ENCODE peak calls at places on chromosomes 13 and 19, in four cellular contexts. V is astrocyte, S is body of pancreas, Q is colonic mucosa. L is an unnamed sample. For H3K36me3, the result is how much of the 10 kb centered on the place peaks cover.

GRCh38 chr19:51799311-51799997 is 4.5 kb downstream of the FPR3 start:
- DNase-seq in Q (peak), S (peak), V (peak), L (peak)

GRCh38 chr19:37564624-37565369 is 29.8 kb downstream of the ZNF571 start:
- DNase-seq in V (no peak), Q (no peak), S (no peak), L (no peak)

GRCh38 chr13:97333983-97334382 is 100.0 kb upstream of the RAP2A start:
- DNase-seq in Q (no peak), S (no peak), V (no peak), L (no peak)

GRCh38 chr13:60583911-60584753 is 187.1 kb downstream of the TDRD3 start:
- DNase-seq in V (peak), Q (no peak), S (no peak), L (no peak)

GRCh38 chr19:40612831-40613668 is 11.9 kb downstream of the LTBP4 start:
- DNase-seq in Q (peak), V (no peak), S (no peak), L (peak)

GRCh38 chr13:20873348-20873747 is 29.2 kb downstream of the XPO4 start:
- DNase-seq in S (no peak), Q (no peak), V (peak), L (no peak)

GRCh38 chr13:101523732-101524131 is 71.3 kb downstream of the ITGBL1 start:
- DNase-seq in S (no peak), Q (no peak), V (peak), L (no peak)

GRCh38 chr13:108227651-108228272 is 9.6 kb downstream of the ABHD13 start:
- DNase-seq in V (no peak), S (no peak), Q (peak), L (no peak)

GRCh38 chr19:45468159-45468651 is 409 bp downstream of the FOSB start:
- DNase-seq in V (no peak), Q (peak), S (peak), L (peak)

GRCh38 chr19:56873493-56873892 is 33.0 kb upstream of the PEG3 start:
- DNase-seq in S (no peak), V (no peak), Q (no peak), L (no peak)

GRCh38 chr19:14492756-14493337 is 3.1 kb downstream of the GIPC1 start:
- DNase-seq in Q (peak), V (no peak), S (no peak), L (no peak)

GRCh38 chr13:114105351-114106225 is 26.8 kb downstream of the RASA3 start:
- DNase-seq in Q (no peak), V (no peak), S (peak), L (no peak)

GRCh38 chr19:16013851-16014840 is 62.1 kb upstream of the TPM4 start:
- DNase-seq in S (no peak), Q (no peak), V (no peak), L (no peak)

GRCh38 chr19:23346696-23347095 is 48.6 kb downstream of the ZNF91 start:
- DNase-seq in S (no peak), V (no peak), Q (no peak), L (no peak)

GRCh38 chr19:44592451-44592890 is 20.9 kb upstream of the IGSF23 start:
- DNase-seq in Q (no peak), V (peak), S (peak), L (no peak)

GRCh38 chr13:106145997-106146864 is 389.2 kb downstream of the EFNB2 start:
- DNase-seq in S (no peak), Q (peak), V (no peak), L (peak)

GRCh38 chr19:35295792-35296462 is 4.0 kb downstream of the MAG start:
- DNase-seq in S (no peak), Q (no peak), V (no peak), L (no peak)

GRCh38 chr19:13100031-13100588 is 2.5 kb downstream of the LYL1 start:
- DNase-seq in S (no peak), Q (no peak), V (no peak), L (no peak)

GRCh38 chr19:31100945-31101344 is 248.3 kb downstream of the TSHZ3 start:
- DNase-seq in Q (no peak), V (no peak), S (no peak), L (no peak)

GRCh38 chr13:80798576-80799133 is 457.7 kb upstream of the SPRY2 start:
- DNase-seq in S (no peak), V (no peak), Q (no peak), L (no peak)

GRCh38 chr13:50417597-50417996 is 402.4 kb downstream of the KCNRG start:
- DNase-seq in S (no peak), V (no peak), Q (no peak), L (no peak)

GRCh38 chr13:88196106-88196505 is 524.9 kb downstream of the SLITRK5 start:
- DNase-seq in S (no peak), Q (no peak), V (no peak), L (no peak)

GRCh38 chr19:46988614-46989230 is 30.9 kb upstream of the NPAS1 start:
- DNase-seq in Q (no peak), S (no peak), V (no peak), L (no peak)

GRCh38 chr19:48123907-48124675 is 13.5 kb upstream of the PLA2G4C start:
- DNase-seq in S (no peak), Q (no peak), V (peak), L (no peak)

GRCh38 chr19:8505680-8506401 is 3.4 kb upstream of the PRAM1 start:
- DNase-seq in S (peak), Q (peak), V (peak), L (peak)

GRCh38 chr19:14507704-14508246 is 10.4 kb downstream of the DNAJB1 start:
- DNase-seq in Q (no peak), V (peak), S (no peak), L (peak)

GRCh38 chr19:18385675-18386542 is at the start of gene GDF15:
- DNase-seq in S (peak), V (peak), Q (peak), L (peak)

GRCh38 chr13:46386996-46387851 is at the start of gene RUBCNL:
- DNase-seq in V (no peak), S (no peak), Q (peak), L (no peak)

GRCh38 chr13:104976964-104977363 is 1558.5 kb downstream of the EFNB2 start:
- DNase-seq in Q (no peak), S (no peak), V (no peak), L (no peak)
- TF ChIP-seq CTCF in Q (no peak), S (no peak), V (no peak), L (no peak)

GRCh38 chr19:49863935-49864320 is 3.4 kb downstream of the PNKP start:
- DNase-seq in S (no peak), V (no peak), Q (peak), L (no peak)

GRCh38 chr19:49861541-49862410 is 5.6 kb downstream of the PNKP start:
- DNase-seq in S (no peak), Q (no peak), V (no peak), L (no peak)

GRCh38 chr19:49861127-49861526 is 6.2 kb downstream of the PNKP start:
- DNase-seq in S (no peak), V (no peak), Q (no peak), L (no peak)

GRCh38 chr19:49863254-49863934 is 4.0 kb downstream of the PNKP start:
- DNase-seq in S (peak), Q (no peak), V (no peak), L (no peak)

GRCh38 chr19:49862411-49863253 is 4.7 kb downstream of the PNKP start:
- DNase-seq in V (no peak), S (peak), Q (peak), L (no peak)
- H3K36me3 ChIP-seq in V (under half), S (under half), Q (under half), L (under half)

GRCh38 chr13:73482556-73482955 is 423.8 kb downstream of the KLF5 start:
- DNase-seq in Q (no peak), S (no peak), V (no peak), L (no peak)

GRCh38 chr13:73481877-73482445 is 423.2 kb downstream of the KLF5 start:
- DNase-seq in S (no peak), Q (no peak), V (no peak), L (no peak)

GRCh38 chr13:73477441-73477840 is 418.6 kb downstream of the KLF5 start:
- DNase-seq in V (no peak), Q (no peak), S (no peak), L (no peak)

GRCh38 chr13:73481265-73481664 is 422.5 kb downstream of the KLF5 start:
- DNase-seq in V (no peak), Q (no peak), S (no peak), L (no peak)

GRCh38 chr13:73480784-73481183 is 422.0 kb downstream of the KLF5 start:
- DNase-seq in Q (no peak), V (no peak), S (no peak), L (no peak)
- H3K27ac ChIP-seq in Q (no peak), V (no peak), S (no peak), L (no peak)

DNA sequence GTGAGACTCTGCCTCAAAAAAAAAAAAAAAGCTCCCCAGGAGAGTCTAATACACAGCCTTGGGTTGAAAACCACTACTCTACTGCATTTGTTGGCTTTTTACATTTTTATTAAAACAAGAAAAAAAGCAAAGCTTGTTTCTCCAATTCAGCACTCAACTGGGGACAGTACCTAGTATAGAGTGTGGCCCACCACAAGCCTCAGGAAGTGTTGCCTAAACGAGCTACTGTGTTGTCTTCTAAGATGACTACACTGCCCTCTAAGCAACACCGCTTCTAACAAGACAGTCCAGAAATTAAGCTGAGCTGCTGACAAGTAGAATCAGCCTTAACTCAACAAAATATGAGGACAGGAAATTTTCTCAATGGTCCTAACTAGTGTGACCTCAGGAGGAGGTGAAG is 522.2 kb downstream of the FGF9 start:
- DNase-seq in Q (no peak), V (no peak), S (no peak), L (no peak)
- TF ChIP-seq CTCF in Q (no peak), V (no peak), S (no peak), L (no peak)

GRCh38 chr19:4795400-4795799 is 3.9 kb downstream of the FEM1A start:
- DNase-seq in S (no peak), V (peak), Q (no peak), L (no peak)
- H3K36me3 ChIP-seq in S (under half), V (under half), Q (under half), L (under half)

GRCh38 chr13:79405501-79405830 is 589 bp downstream of the RBM26 start:
- DNase-seq in S (no peak), V (no peak), Q (peak), L (no peak)

GRCh38 chr13:79405831-79406596 is at the start of gene RBM26:
- DNase-seq in Q (peak), V (peak), S (peak), L (peak)

GRCh38 chr13:79409828-79410227 is 3.8 kb upstream of the RBM26 start:
- DNase-seq in V (no peak), S (no peak), Q (no peak), L (no peak)

GRCh38 chr13:79406597-79406908 is 498 bp upstream of the RBM26 start:
- DNase-seq in V (no peak), S (no peak), Q (no peak), L (no peak)

DNA sequence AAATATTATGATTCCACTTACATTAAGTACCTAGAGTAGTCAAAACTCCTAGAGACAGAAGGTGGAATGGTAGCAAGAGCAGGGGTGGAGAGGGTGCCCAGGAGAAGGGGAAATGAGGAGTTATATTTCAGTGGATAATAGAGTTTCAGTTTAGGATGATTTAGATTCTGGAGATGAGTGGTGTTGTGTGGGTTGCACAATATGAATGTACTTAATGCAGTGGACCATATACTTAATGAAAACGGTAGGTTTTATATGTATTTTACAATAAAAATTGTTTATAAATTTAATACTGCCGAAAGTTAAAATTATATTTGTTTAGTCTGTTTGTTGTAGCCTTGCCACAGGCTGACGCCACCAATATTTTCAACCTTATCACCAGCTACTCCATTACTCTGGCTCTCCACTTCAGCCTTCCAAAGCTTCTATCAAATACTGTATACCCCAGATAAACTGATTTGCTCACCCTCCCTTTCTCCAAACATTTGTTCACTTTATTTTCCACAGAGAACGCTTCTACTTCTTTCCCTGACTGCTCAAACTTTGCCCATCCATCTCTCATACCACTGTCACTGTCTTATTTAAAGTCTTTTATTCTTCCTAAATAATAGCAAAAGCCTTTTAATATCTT is 1.4 kb upstream of the RBM26 start:
- DNase-seq in V (no peak), Q (no peak), S (no peak), L (no peak)
- H3K27ac ChIP-seq in V (no peak), Q (no peak), S (no peak), L (no peak)

DNA sequence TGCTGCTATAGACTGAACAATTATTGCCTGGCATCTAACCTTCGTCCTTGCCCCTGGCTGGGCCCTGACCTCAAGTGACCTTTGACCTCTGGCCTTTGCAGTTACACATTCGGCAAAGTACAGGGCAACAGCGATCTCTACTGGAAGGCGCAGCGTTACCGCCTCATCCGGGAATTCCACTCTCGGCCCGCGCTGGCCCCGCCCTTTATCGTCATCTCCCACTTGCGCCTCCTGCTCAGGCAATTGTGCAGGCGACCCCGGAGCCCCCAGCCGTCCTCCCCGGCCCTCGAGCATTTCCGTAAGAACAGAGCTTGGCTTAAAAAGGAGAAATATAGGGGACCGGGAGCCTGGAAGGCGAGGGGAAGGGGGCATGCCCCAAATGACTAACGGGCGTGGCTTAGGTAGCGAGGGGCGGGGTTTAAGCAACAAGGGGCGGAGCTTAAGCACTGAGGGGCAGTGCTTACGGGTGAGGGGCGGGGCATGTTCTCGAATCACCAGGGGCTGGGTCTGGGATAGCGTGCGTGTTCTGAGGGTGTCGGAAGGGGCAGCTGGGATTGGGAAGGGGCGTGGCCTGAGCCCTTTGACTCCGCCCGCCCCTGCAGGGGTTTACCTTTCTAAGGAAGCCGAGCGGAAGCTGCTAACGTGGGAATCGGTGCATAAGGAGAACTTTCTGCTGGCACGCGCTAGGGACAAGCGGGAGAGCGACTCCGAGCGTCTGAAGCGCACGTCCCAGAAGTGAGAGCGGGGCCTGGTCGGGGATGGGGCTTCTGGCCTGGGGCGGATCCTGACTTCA is 52.7 kb downstream of the TRPM4 start:
- DNase-seq in S (peak), Q (peak), V (no peak), L (no peak)
- TF ChIP-seq CTCF in S (peak), Q (no peak), V (no peak), L (no peak)

DNA sequence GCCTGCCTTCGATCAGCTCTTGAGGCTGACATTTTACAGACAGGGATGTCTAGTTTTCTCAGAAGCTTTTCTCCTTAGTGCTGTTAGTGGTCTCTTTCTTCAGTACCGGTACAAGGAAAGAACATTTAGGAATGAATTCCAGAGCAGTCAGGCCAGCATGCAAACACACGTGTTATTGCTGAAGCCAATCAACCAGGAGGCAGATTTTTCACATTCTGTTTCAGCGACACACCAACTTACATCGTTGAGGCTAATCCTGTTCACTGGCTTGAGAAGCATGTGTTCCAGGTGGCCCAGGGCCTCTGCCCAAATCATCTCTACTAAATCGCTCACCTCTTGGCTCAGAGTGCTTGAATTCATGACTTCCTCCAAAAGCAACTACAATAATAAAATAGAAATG is 19.2 kb downstream of the PARP4 start:
- DNase-seq in Q (no peak), V (peak), S (no peak), L (no peak)
- H3K36me3 ChIP-seq in Q (under half), V (half or more), S (under half), L (under half)

GRCh38 chr13:98539655-98540054 is 37.3 kb downstream of the STK24 start:
- DNase-seq in V (peak), S (no peak), Q (no peak), L (no peak)
- H3K27ac ChIP-seq in V (no peak), S (no peak), Q (no peak), L (no peak)

L was measured in lung.